ENCODE peak calls at places on chromosomes 12 and 14, in ten cellular contexts. One of them, this sample, is unnamed. For H3K36me3, the result is how much of the 10 kb centered on the place peaks cover.

GRCh38 chr12:11805680-11806079 is 156.2 kb downstream of the ETV6 start:
- DNase-seq in fibroblast of lung: no peak
- DNase-seq in effector memory CD4-positive, alpha-beta T cell: no peak
- DNase-seq in CD8-positive, alpha-beta memory T cell: no peak
- DNase-seq in MM.1S: no peak
- DNase-seq in HCT116: no peak
- DNase-seq in endodermal cell: no peak
- DNase-seq in tibial nerve: no peak
- DNase-seq in prostate gland: no peak
- DNase-seq in suprapubic skin: no peak
- DNase-seq in this sample: no peak

GRCh38 chr14:59582161-59582560 is 5.5 kb upstream of the CCDC175 start:
- DNase-seq in effector memory CD4-positive, alpha-beta T cell: no peak
- DNase-seq in endodermal cell: no peak
- DNase-seq in tibial nerve: no peak
- DNase-seq in fibroblast of lung: no peak
- DNase-seq in suprapubic skin: no peak
- DNase-seq in HCT116: no peak
- DNase-seq in CD8-positive, alpha-beta memory T cell: no peak
- DNase-seq in MM.1S: no peak
- DNase-seq in prostate gland: no peak
- DNase-seq in this sample: no peak

GRCh38 chr14:58944226-58944769 is 244.2 kb upstream of the DAAM1 start:
- DNase-seq in CD8-positive, alpha-beta memory T cell: no peak
- DNase-seq in suprapubic skin: no peak
- DNase-seq in tibial nerve: no peak
- DNase-seq in HCT116: no peak
- DNase-seq in fibroblast of lung: no peak
- DNase-seq in effector memory CD4-positive, alpha-beta T cell: no peak
- DNase-seq in MM.1S: no peak
- DNase-seq in prostate gland: no peak
- DNase-seq in endodermal cell: no peak
- DNase-seq in this sample: no peak

GRCh38 chr14:55701638-55702037 is 121.6 kb downstream of the KTN1 start:
- DNase-seq in endodermal cell: no peak
- DNase-seq in effector memory CD4-positive, alpha-beta T cell: no peak
- DNase-seq in MM.1S: no peak
- DNase-seq in HCT116: no peak
- DNase-seq in tibial nerve: no peak
- DNase-seq in fibroblast of lung: peak
- DNase-seq in suprapubic skin: no peak
- DNase-seq in CD8-positive, alpha-beta memory T cell: no peak
- DNase-seq in prostate gland: no peak
- DNase-seq in this sample: no peak

GRCh38 chr14:104863923-104864266 is 1.2 kb upstream of the CEP170B start:
- DNase-seq in prostate gland: no peak
- DNase-seq in HCT116: no peak
- DNase-seq in CD8-positive, alpha-beta memory T cell: no peak
- DNase-seq in effector memory CD4-positive, alpha-beta T cell: no peak
- DNase-seq in MM.1S: no peak
- DNase-seq in endodermal cell: no peak
- DNase-seq in suprapubic skin: no peak
- DNase-seq in fibroblast of lung: no peak
- DNase-seq in tibial nerve: no peak
- DNase-seq in this sample: no peak

GRCh38 chr14:30630248-30630647 is 8.1 kb downstream of the SCFD1 start:
- DNase-seq in tibial nerve: no peak
- DNase-seq in prostate gland: no peak
- DNase-seq in suprapubic skin: no peak
- DNase-seq in effector memory CD4-positive, alpha-beta T cell: no peak
- DNase-seq in endodermal cell: no peak
- DNase-seq in CD8-positive, alpha-beta memory T cell: no peak
- DNase-seq in fibroblast of lung: no peak
- DNase-seq in HCT116: no peak
- DNase-seq in MM.1S: no peak
- DNase-seq in this sample: no peak

GRCh38 chr12:92784795-92785562 is 82.2 kb downstream of the PLEKHG7 start:
- DNase-seq in suprapubic skin: no peak
- DNase-seq in fibroblast of lung: peak
- DNase-seq in effector memory CD4-positive, alpha-beta T cell: peak
- DNase-seq in CD8-positive, alpha-beta memory T cell: no peak
- DNase-seq in MM.1S: peak
- DNase-seq in prostate gland: peak
- DNase-seq in HCT116: peak
- DNase-seq in tibial nerve: no peak
- DNase-seq in endodermal cell: peak
- DNase-seq in this sample: no peak

GRCh38 chr12:115956674-115957073 is 320.8 kb downstream of the MED13L start:
- DNase-seq in HCT116: no peak
- DNase-seq in tibial nerve: no peak
- DNase-seq in endodermal cell: no peak
- DNase-seq in suprapubic skin: no peak
- DNase-seq in MM.1S: no peak
- DNase-seq in effector memory CD4-positive, alpha-beta T cell: no peak
- DNase-seq in prostate gland: no peak
- DNase-seq in CD8-positive, alpha-beta memory T cell: no peak
- DNase-seq in fibroblast of lung: no peak
- DNase-seq in this sample: no peak

GRCh38 chr14:69780092-69780491 is 13.2 kb downstream of the SRSF5 start:
- DNase-seq in prostate gland: no peak
- DNase-seq in HCT116: no peak
- DNase-seq in MM.1S: no peak
- DNase-seq in effector memory CD4-positive, alpha-beta T cell: no peak
- DNase-seq in tibial nerve: no peak
- DNase-seq in CD8-positive, alpha-beta memory T cell: no peak
- DNase-seq in endodermal cell: no peak
- DNase-seq in suprapubic skin: no peak
- DNase-seq in fibroblast of lung: no peak
- DNase-seq in this sample: no peak

GRCh38 chr12:11814362-11814761 is 164.9 kb downstream of the ETV6 start:
- DNase-seq in effector memory CD4-positive, alpha-beta T cell: no peak
- DNase-seq in CD8-positive, alpha-beta memory T cell: no peak
- DNase-seq in suprapubic skin: no peak
- DNase-seq in tibial nerve: no peak
- DNase-seq in HCT116: no peak
- DNase-seq in fibroblast of lung: peak
- DNase-seq in prostate gland: no peak
- DNase-seq in MM.1S: no peak
- DNase-seq in endodermal cell: no peak
- DNase-seq in this sample: no peak

GRCh38 chr12:104702565-104703139 is 245.9 kb downstream of the CHST11 start:
- DNase-seq in suprapubic skin: peak
- DNase-seq in HCT116: no peak
- DNase-seq in CD8-positive, alpha-beta memory T cell: no peak
- DNase-seq in MM.1S: no peak
- DNase-seq in endodermal cell: peak
- DNase-seq in prostate gland: no peak
- DNase-seq in effector memory CD4-positive, alpha-beta T cell: no peak
- DNase-seq in tibial nerve: peak
- DNase-seq in fibroblast of lung: no peak
- DNase-seq in this sample: no peak

GRCh38 chr12:46259713-46260112 is 9.1 kb downstream of the SLC38A1 start:
- DNase-seq in effector memory CD4-positive, alpha-beta T cell: no peak
- DNase-seq in CD8-positive, alpha-beta memory T cell: no peak
- DNase-seq in MM.1S: no peak
- DNase-seq in prostate gland: no peak
- DNase-seq in tibial nerve: no peak
- DNase-seq in HCT116: no peak
- DNase-seq in endodermal cell: no peak
- DNase-seq in fibroblast of lung: no peak
- DNase-seq in suprapubic skin: no peak
- DNase-seq in this sample: no peak

GRCh38 chr14:98809792-98810191 is 462.2 kb downstream of the BCL11B start:
- DNase-seq in CD8-positive, alpha-beta memory T cell: no peak
- DNase-seq in prostate gland: no peak
- DNase-seq in HCT116: no peak
- DNase-seq in tibial nerve: no peak
- DNase-seq in fibroblast of lung: no peak
- DNase-seq in MM.1S: no peak
- DNase-seq in endodermal cell: no peak
- DNase-seq in effector memory CD4-positive, alpha-beta T cell: no peak
- DNase-seq in suprapubic skin: no peak
- DNase-seq in this sample: no peak

GRCh38 chr12:60168441-60168840 is 572.6 kb downstream of the SLC16A7 start:
- DNase-seq in fibroblast of lung: no peak
- DNase-seq in CD8-positive, alpha-beta memory T cell: no peak
- DNase-seq in suprapubic skin: no peak
- DNase-seq in effector memory CD4-positive, alpha-beta T cell: no peak
- DNase-seq in endodermal cell: no peak
- DNase-seq in prostate gland: no peak
- DNase-seq in tibial nerve: no peak
- DNase-seq in HCT116: no peak
- DNase-seq in MM.1S: no peak
- DNase-seq in this sample: no peak

GRCh38 chr14:59629384-59630158 is 53.0 kb upstream of the CCDC175 start:
- DNase-seq in endodermal cell: no peak
- DNase-seq in tibial nerve: no peak
- DNase-seq in MM.1S: no peak
- DNase-seq in prostate gland: no peak
- DNase-seq in effector memory CD4-positive, alpha-beta T cell: no peak
- DNase-seq in CD8-positive, alpha-beta memory T cell: no peak
- DNase-seq in suprapubic skin: no peak
- DNase-seq in fibroblast of lung: no peak
- DNase-seq in HCT116: no peak
- DNase-seq in this sample: no peak

GRCh38 chr12:41011939-41012338 is 176.2 kb upstream of the PDZRN4 start:
- DNase-seq in CD8-positive, alpha-beta memory T cell: no peak
- DNase-seq in tibial nerve: no peak
- DNase-seq in MM.1S: peak
- DNase-seq in HCT116: no peak
- DNase-seq in suprapubic skin: no peak
- DNase-seq in fibroblast of lung: no peak
- DNase-seq in effector memory CD4-positive, alpha-beta T cell: no peak
- DNase-seq in prostate gland: no peak
- DNase-seq in endodermal cell: peak
- DNase-seq in this sample: no peak

GRCh38 chr12:54680374-54680773 is 32.2 kb upstream of the DCD start:
- DNase-seq in effector memory CD4-positive, alpha-beta T cell: no peak
- DNase-seq in HCT116: peak
- DNase-seq in prostate gland: no peak
- DNase-seq in CD8-positive, alpha-beta memory T cell: no peak
- DNase-seq in tibial nerve: no peak
- DNase-seq in fibroblast of lung: no peak
- DNase-seq in MM.1S: peak
- DNase-seq in suprapubic skin: no peak
- DNase-seq in endodermal cell: peak
- DNase-seq in this sample: no peak

GRCh38 chr14:77083082-77083481 is 15.0 kb upstream of the CIPC start:
- DNase-seq in tibial nerve: no peak
- DNase-seq in endodermal cell: no peak
- DNase-seq in suprapubic skin: no peak
- DNase-seq in effector memory CD4-positive, alpha-beta T cell: no peak
- DNase-seq in fibroblast of lung: no peak
- DNase-seq in prostate gland: no peak
- DNase-seq in HCT116: no peak
- DNase-seq in CD8-positive, alpha-beta memory T cell: no peak
- DNase-seq in MM.1S: no peak
- DNase-seq in this sample: no peak

GRCh38 chr14:20441466-20441865 is 5.5 kb upstream of the KLHL33 start:
- DNase-seq in HCT116: no peak
- DNase-seq in effector memory CD4-positive, alpha-beta T cell: no peak
- DNase-seq in endodermal cell: no peak
- DNase-seq in suprapubic skin: no peak
- DNase-seq in prostate gland: no peak
- DNase-seq in tibial nerve: no peak
- DNase-seq in CD8-positive, alpha-beta memory T cell: no peak
- DNase-seq in fibroblast of lung: no peak
- DNase-seq in MM.1S: no peak
- DNase-seq in this sample: no peak

GRCh38 chr14:20446889-20447288 is 7.7 kb downstream of the OSGEP start:
- DNase-seq in HCT116: no peak
- DNase-seq in fibroblast of lung: no peak
- DNase-seq in MM.1S: no peak
- DNase-seq in suprapubic skin: peak
- DNase-seq in CD8-positive, alpha-beta memory T cell: no peak
- DNase-seq in effector memory CD4-positive, alpha-beta T cell: no peak
- DNase-seq in prostate gland: no peak
- DNase-seq in endodermal cell: no peak
- DNase-seq in tibial nerve: no peak
- DNase-seq in this sample: no peak
- H3K36me3 ChIP-seq in HCT116: under half
- H3K36me3 ChIP-seq in fibroblast of lung: under half
- H3K36me3 ChIP-seq in MM.1S: under half
- H3K36me3 ChIP-seq in suprapubic skin: half or more
- H3K36me3 ChIP-seq in CD8-positive, alpha-beta memory T cell: under half
- H3K36me3 ChIP-seq in effector memory CD4-positive, alpha-beta T cell: half or more
- H3K36me3 ChIP-seq in prostate gland: under half
- H3K36me3 ChIP-seq in endodermal cell: half or more
- H3K36me3 ChIP-seq in tibial nerve: half or more
- H3K36me3 ChIP-seq in this sample: half or more

DNA sequence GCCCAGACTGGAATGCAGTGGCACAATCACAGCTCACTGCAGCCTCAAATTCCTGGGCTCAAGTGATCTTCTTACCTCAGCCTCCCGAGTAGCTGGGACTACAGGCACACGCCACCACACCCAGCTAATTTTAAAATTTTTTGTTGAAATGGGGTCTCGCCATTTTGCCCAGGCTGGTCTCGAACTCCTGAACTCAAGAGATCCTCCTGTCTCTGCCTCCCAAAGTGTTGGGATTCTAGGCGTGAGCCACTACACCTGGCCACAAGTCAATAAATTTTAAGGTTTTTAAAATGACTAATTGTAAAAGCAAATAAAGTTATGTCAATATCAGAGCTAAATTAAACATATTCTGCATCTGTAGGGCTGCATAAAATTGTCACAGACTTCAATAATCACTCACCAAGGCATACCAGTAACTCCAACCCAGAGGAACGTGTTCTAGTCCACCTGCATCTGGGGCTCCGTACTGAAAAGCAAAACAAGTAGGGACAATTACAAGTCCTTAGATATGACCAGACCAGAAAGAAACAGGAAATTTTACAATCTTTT is 13.9 kb downstream of the GNS start:
- DNase-seq in tibial nerve: no peak
- DNase-seq in effector memory CD4-positive, alpha-beta T cell: no peak
- DNase-seq in prostate gland: no peak
- DNase-seq in HCT116: no peak
- DNase-seq in fibroblast of lung: no peak
- DNase-seq in CD8-positive, alpha-beta memory T cell: no peak
- DNase-seq in MM.1S: no peak
- DNase-seq in suprapubic skin: no peak
- DNase-seq in endodermal cell: no peak
- DNase-seq in this sample: no peak
- H3K36me3 ChIP-seq in tibial nerve: half or more
- H3K36me3 ChIP-seq in effector memory CD4-positive, alpha-beta T cell: under half
- H3K36me3 ChIP-seq in prostate gland: under half
- H3K36me3 ChIP-seq in HCT116: under half
- H3K36me3 ChIP-seq in fibroblast of lung: under half
- H3K36me3 ChIP-seq in CD8-positive, alpha-beta memory T cell: under half
- H3K36me3 ChIP-seq in MM.1S: under half
- H3K36me3 ChIP-seq in suprapubic skin: half or more
- H3K36me3 ChIP-seq in endodermal cell: half or more
- H3K36me3 ChIP-seq in this sample: half or more

GRCh38 chr14:103408491-103409155 is 23.4 kb downstream of the MARK3 start:
- DNase-seq in suprapubic skin: no peak
- DNase-seq in effector memory CD4-positive, alpha-beta T cell: no peak
- DNase-seq in MM.1S: no peak
- DNase-seq in prostate gland: no peak
- DNase-seq in HCT116: no peak
- DNase-seq in endodermal cell: peak
- DNase-seq in fibroblast of lung: no peak
- DNase-seq in tibial nerve: no peak
- DNase-seq in CD8-positive, alpha-beta memory T cell: no peak
- DNase-seq in this sample: no peak
- H3K36me3 ChIP-seq in suprapubic skin: under half
- H3K36me3 ChIP-seq in effector memory CD4-positive, alpha-beta T cell: under half
- H3K36me3 ChIP-seq in MM.1S: under half
- H3K36me3 ChIP-seq in prostate gland: under half
- H3K36me3 ChIP-seq in HCT116: under half
- H3K36me3 ChIP-seq in endodermal cell: under half
- H3K36me3 ChIP-seq in fibroblast of lung: under half
- H3K36me3 ChIP-seq in tibial nerve: half or more
- H3K36me3 ChIP-seq in CD8-positive, alpha-beta memory T cell: under half
- H3K36me3 ChIP-seq in this sample: half or more

GRCh38 chr14:91282954-91283645 is 38.6 kb upstream of the GPR68 start:
- DNase-seq in suprapubic skin: no peak
- DNase-seq in tibial nerve: no peak
- DNase-seq in effector memory CD4-positive, alpha-beta T cell: no peak
- DNase-seq in prostate gland: no peak
- DNase-seq in CD8-positive, alpha-beta memory T cell: no peak
- DNase-seq in fibroblast of lung: no peak
- DNase-seq in HCT116: no peak
- DNase-seq in MM.1S: no peak
- DNase-seq in endodermal cell: no peak
- DNase-seq in this sample: no peak
- H3K36me3 ChIP-seq in suprapubic skin: under half
- H3K36me3 ChIP-seq in tibial nerve: under half
- H3K36me3 ChIP-seq in effector memory CD4-positive, alpha-beta T cell: half or more
- H3K36me3 ChIP-seq in prostate gland: under half
- H3K36me3 ChIP-seq in CD8-positive, alpha-beta memory T cell: half or more
- H3K36me3 ChIP-seq in fibroblast of lung: under half
- H3K36me3 ChIP-seq in HCT116: under half
- H3K36me3 ChIP-seq in MM.1S: under half
- H3K36me3 ChIP-seq in endodermal cell: half or more
- H3K36me3 ChIP-seq in this sample: half or more

This sample was measured in RWPE2.